ENCODE peak calls at places on chromosomes 7 and 10, in four cellular contexts. One of them, this sample, is unnamed.

GRCh38 chr10:10330481-10330880 is 687.2 kb upstream of the CELF2 start:
- DNase-seq in pons: no peak
- DNase-seq in posterior cingulate gyrus: no peak
- DNase-seq in memory B cell: no peak
- DNase-seq in this sample: no peak

GRCh38 chr7:158061884-158062656 is 525.6 kb downstream of the PTPRN2 start:
- DNase-seq in pons: no peak
- DNase-seq in posterior cingulate gyrus: no peak
- DNase-seq in memory B cell: no peak
- DNase-seq in this sample: no peak

GRCh38 chr10:88038268-88038667 is 174.8 kb downstream of the PTEN start:
- DNase-seq in pons: no peak
- DNase-seq in posterior cingulate gyrus: no peak
- DNase-seq in memory B cell: no peak
- DNase-seq in this sample: no peak

GRCh38 chr10:45444976-45445898 is 71.2 kb downstream of the ALOX5 start:
- DNase-seq in pons: peak; percentile 66
- DNase-seq in posterior cingulate gyrus: peak; percentile 76
- DNase-seq in memory B cell: no peak
- DNase-seq in this sample: no peak

GRCh38 chr10:37146443-37146842 is 21.0 kb downstream of the ANKRD30A start:
- DNase-seq in pons: no peak
- DNase-seq in posterior cingulate gyrus: no peak
- DNase-seq in memory B cell: no peak
- DNase-seq in this sample: no peak

GRCh38 chr7:157497367-157497743 is 160.6 kb downstream of the DNAJB6 start:
- DNase-seq in pons: no peak
- DNase-seq in posterior cingulate gyrus: no peak
- DNase-seq in memory B cell: no peak
- DNase-seq in this sample: no peak

GRCh38 chr10:24331457-24331856 is 122.5 kb downstream of the KIAA1217 start:
- DNase-seq in pons: peak; percentile 17
- DNase-seq in posterior cingulate gyrus: no peak
- DNase-seq in memory B cell: no peak
- DNase-seq in this sample: no peak

GRCh38 chr10:24897326-24897926 is 55.0 kb downstream of the PRTFDC1 start:
- DNase-seq in pons: no peak
- DNase-seq in posterior cingulate gyrus: no peak
- DNase-seq in memory B cell: no peak
- DNase-seq in this sample: no peak

GRCh38 chr7:73839743-73840714 is 2.3 kb downstream of the METTL27 start:
- DNase-seq in pons: no peak
- DNase-seq in posterior cingulate gyrus: no peak
- DNase-seq in memory B cell: no peak
- DNase-seq in this sample: no peak

GRCh38 chr7:131600578-131600977 is 44.1 kb upstream of the PODXL start:
- DNase-seq in pons: no peak
- DNase-seq in posterior cingulate gyrus: no peak
- DNase-seq in memory B cell: no peak
- DNase-seq in this sample: no peak

GRCh38 chr10:11036424-11037011 is 18.8 kb downstream of the CELF2 start:
- DNase-seq in pons: peak; percentile 61
- DNase-seq in posterior cingulate gyrus: no peak
- DNase-seq in memory B cell: no peak
- DNase-seq in this sample: no peak

GRCh38 chr7:127437772-127438330 is 45.3 kb upstream of the ZNF800 start:
- DNase-seq in pons: no peak
- DNase-seq in posterior cingulate gyrus: no peak
- DNase-seq in memory B cell: no peak
- DNase-seq in this sample: no peak